ENCODE peak calls at places on chromosomes 7 and 10, in six cellular contexts. Y is stimulated activated CD4-positive, alpha-beta T cell treated with anti-CD3 and anti-CD28 coated beads, Interleukin-4, amount 100 ng/mL, for 4 hours; W is type B pancreatic cell; D is HS-5; E is stimulated activated CD8-positive, alpha-beta memory T cell treated with anti-CD3 and anti-CD28 coated beads, Interleukin-12 subunit alpha, Interleukin-12 subunit beta, amount 100 ng/mL, for 1 hour; H is PC-3. C is an unnamed sample.

GRCh38 chr7:124781907-124782306 is 16.3 kb upstream of the GPR37 start:
- DNase-seq in Y (no peak), E (no peak), W (no peak), H (no peak), D (no peak), C (no peak)

GRCh38 chr10:28248092-28248491 is 54.8 kb downstream of the MPP7 start:
- DNase-seq in H (no peak), E (no peak), Y (no peak), W (no peak), D (no peak), C (no peak)

GRCh38 chr7:144548556-144548955 is 145.1 kb upstream of the NOBOX start:
- DNase-seq in E (no peak), W (no peak), D (no peak), H (no peak), Y (no peak), C (no peak)

GRCh38 chr7:71787513-71787912 is 624.6 kb downstream of the CALN1 start:
- DNase-seq in H (no peak), Y (no peak), E (no peak), D (no peak), W (no peak), C (no peak)

GRCh38 chr7:111255576-111255975 is 164.6 kb downstream of the LRRN3 start:
- DNase-seq in D (no peak), Y (no peak), W (no peak), E (no peak), H (peak; percentile 33), C (no peak)

GRCh38 chr7:90629306-90629918 is 33.3 kb downstream of the CDK14 start:
- DNase-seq in E (no peak), D (no peak), W (no peak), H (peak; percentile 80), Y (no peak), C (no peak)

GRCh38 chr10:77533887-77534278 is 103.7 kb downstream of the KCNMA1 start:
- DNase-seq in D (no peak), H (peak; percentile 83), Y (no peak), E (no peak), W (no peak), C (no peak)

GRCh38 chr7:2108501-2109250 is 124.1 kb downstream of the MAD1L1 start:
- DNase-seq in E (no peak), W (no peak), Y (no peak), H (no peak), D (no peak), C (no peak)

GRCh38 chr10:124416733-124417132 is 2.0 kb downstream of the OAT start:
- DNase-seq in D (no peak), Y (no peak), W (no peak), E (no peak), H (peak; percentile 83), C (no peak)

GRCh38 chr10:25682203-25682950 is 251.7 kb upstream of the MYO3A start:
- DNase-seq in W (no peak), Y (no peak), H (no peak), E (no peak), D (no peak), C (no peak)

GRCh38 chr7:131656980-131657725 is 100.7 kb upstream of the PODXL start:
- DNase-seq in E (no peak), H (no peak), Y (no peak), W (no peak), D (no peak), C (no peak)

GRCh38 chr7:131074043-131074442 is 253.6 kb upstream of the MKLN1 start:
- DNase-seq in Y (no peak), D (no peak), W (no peak), E (no peak), H (no peak), C (no peak)

GRCh38 chr7:141354251-141354650 is 197.0 kb upstream of the AGK start:
- DNase-seq in Y (no peak), H (peak; percentile 10), D (no peak), W (no peak), E (no peak), C (no peak)

GRCh38 chr7:151549083-151549482 is 29.4 kb upstream of the RHEB start:
- DNase-seq in Y (no peak), H (no peak), W (no peak), D (no peak), E (no peak), C (no peak)

GRCh38 chr7:98470131-98470985 is 69.5 kb upstream of the BAIAP2L1 start:
- DNase-seq in E (no peak), Y (peak; percentile 4), D (no peak), W (peak; percentile 81), H (peak; percentile 26), C (no peak)

GRCh38 chr10:94493463-94493862 is 52.1 kb upstream of the HELLS start:
- DNase-seq in Y (no peak), H (no peak), D (no peak), E (no peak), W (no peak), C (no peak)

GRCh38 chr10:92074126-92074887 is 150.7 kb downstream of the BTAF1 start:
- DNase-seq in Y (no peak), W (no peak), H (peak; percentile 32), E (no peak), D (no peak), C (no peak)

C was measured in activated T-helper 9 cell treated with anti-CD3 and anti-CD28 coated beads, Interleukin-2, amount 50 U/mL, for 16 hours.